ENCODE peak calls at places on chromosomes 5 and 9, in eight cellular contexts. A is OCI-LY7, U is coronary artery, N is bronchial epithelial cell, I is transverse colon, E is H1, M is GM10248, K is mucosa of descending colon. Z is an unnamed sample.
A peak's percentile ranks its signal among the peaks of the same experiment; 100 is the strongest.

GRCh38 chr5:89934069-89934468 is 475.5 kb downstream of the CETN3 start:
- DNase-seq in K (no peak), N (no peak), M (no peak), E (no peak), I (no peak), U (no peak), A (no peak), Z (no peak)

GRCh38 chr9:137064027-137064879 is 6.1 kb downstream of the SAPCD2 start:
- DNase-seq in K (peak; percentile 87), A (peak; percentile 52), N (no peak), U (no peak), M (peak; percentile 69), E (no peak), I (peak; percentile 75), Z (peak; percentile 81)

GRCh38 chr5:143985832-143986485 is 174.0 kb downstream of the HMHB1 start:
- DNase-seq in M (no peak), I (peak; percentile 16), U (no peak), N (peak; percentile 95), E (no peak), A (no peak), K (no peak), Z (no peak)

GRCh38 chr5:165188555-165189260 is 1683.3 kb downstream of the MAT2B start:
- DNase-seq in I (no peak), U (no peak), M (no peak), K (no peak), E (no peak), N (no peak), A (no peak), Z (no peak)

GRCh38 chr9:980621-981020 is 4.2 kb downstream of the DMRT3 start:
- DNase-seq in M (no peak), A (no peak), N (no peak), K (no peak), E (no peak), U (no peak), I (no peak), Z (no peak)

GRCh38 chr9:98743329-98743728 is 34.6 kb upstream of the GABBR2 start:
- DNase-seq in I (no peak), E (no peak), U (no peak), K (no peak), N (no peak), M (no peak), A (no peak), Z (no peak)

GRCh38 chr5:141040093-141040762 is 10.9 kb upstream of the PCDHB1 start:
- DNase-seq in N (peak; percentile 60), I (no peak), K (no peak), A (no peak), M (no peak), E (peak; percentile 63), U (no peak), Z (no peak)

GRCh38 chr9:78089111-78089510 is 57.5 kb upstream of the GNAQ start:
- DNase-seq in A (no peak), U (no peak), I (no peak), M (no peak), N (peak; percentile 90), K (no peak), E (no peak), Z (no peak)

GRCh38 chr5:35365756-35366155 is 135.5 kb upstream of the PRLR start:
- DNase-seq in K (no peak), U (no peak), I (no peak), N (no peak), M (no peak), E (no peak), A (no peak), Z (no peak)

GRCh38 chr5:144209421-144209820 is 38.7 kb downstream of the KCTD16 start:
- DNase-seq in N (no peak), E (no peak), A (no peak), U (no peak), M (no peak), K (no peak), I (no peak), Z (no peak)

GRCh38 chr5:14250094-14250777 is 107.1 kb downstream of the TRIO start:
- DNase-seq in A (no peak), N (peak; percentile 37), I (peak; percentile 52), U (no peak), M (no peak), E (no peak), K (peak; percentile 52), Z (no peak)

GRCh38 chr5:73322453-73323076 is 126.0 kb downstream of the FOXD1 start:
- DNase-seq in E (no peak), A (no peak), M (no peak), K (no peak), N (no peak), U (no peak), I (no peak), Z (no peak)

GRCh38 chr5:172939561-172939960 is 19.7 kb upstream of the RPL26L1 start:
- DNase-seq in N (no peak), K (peak; percentile 19), M (no peak), U (no peak), A (no peak), E (no peak), I (no peak), Z (no peak)

GRCh38 chr5:129112295-129112694 is 17.7 kb downstream of the ISOC1 start:
- DNase-seq in I (no peak), A (no peak), K (no peak), M (no peak), U (no peak), N (peak; percentile 43), E (no peak), Z (no peak)

GRCh38 chr5:78806544-78806943 is 158.0 kb upstream of the LHFPL2 start:
- DNase-seq in E (no peak), K (no peak), I (no peak), N (peak; percentile 38), A (no peak), M (no peak), U (no peak), Z (no peak)

GRCh38 chr5:50672663-50673062 is 6.2 kb downstream of the PARP8 start:
- DNase-seq in N (no peak), E (no peak), K (no peak), I (no peak), M (no peak), A (no peak), U (no peak), Z (no peak)
- TF ChIP-seq CTCF in N (no peak), E (no peak), K (no peak), I (no peak), M (no peak), A (no peak), U (no peak), Z (no peak)

GRCh38 chr9:124815601-124816000 is 37.7 kb upstream of the WDR38 start:
- DNase-seq in A (no peak), U (no peak), K (no peak), N (no peak), M (no peak), I (no peak), E (no peak), Z (no peak)

GRCh38 chr9:124814178-124814535 is 37.2 kb downstream of the OLFML2A start:
- DNase-seq in K (no peak), M (no peak), I (no peak), N (peak; percentile 69), E (no peak), A (no peak), U (no peak), Z (no peak)

GRCh38 chr9:124821247-124821623 is 32.0 kb upstream of the WDR38 start:
- DNase-seq in E (no peak), I (no peak), K (no peak), U (no peak), M (no peak), A (no peak), N (no peak), Z (no peak)

GRCh38 chr9:124820606-124821246 is 32.5 kb upstream of the WDR38 start:
- DNase-seq in I (no peak), K (no peak), A (no peak), U (no peak), E (no peak), N (no peak), M (no peak), Z (no peak)

DNA sequence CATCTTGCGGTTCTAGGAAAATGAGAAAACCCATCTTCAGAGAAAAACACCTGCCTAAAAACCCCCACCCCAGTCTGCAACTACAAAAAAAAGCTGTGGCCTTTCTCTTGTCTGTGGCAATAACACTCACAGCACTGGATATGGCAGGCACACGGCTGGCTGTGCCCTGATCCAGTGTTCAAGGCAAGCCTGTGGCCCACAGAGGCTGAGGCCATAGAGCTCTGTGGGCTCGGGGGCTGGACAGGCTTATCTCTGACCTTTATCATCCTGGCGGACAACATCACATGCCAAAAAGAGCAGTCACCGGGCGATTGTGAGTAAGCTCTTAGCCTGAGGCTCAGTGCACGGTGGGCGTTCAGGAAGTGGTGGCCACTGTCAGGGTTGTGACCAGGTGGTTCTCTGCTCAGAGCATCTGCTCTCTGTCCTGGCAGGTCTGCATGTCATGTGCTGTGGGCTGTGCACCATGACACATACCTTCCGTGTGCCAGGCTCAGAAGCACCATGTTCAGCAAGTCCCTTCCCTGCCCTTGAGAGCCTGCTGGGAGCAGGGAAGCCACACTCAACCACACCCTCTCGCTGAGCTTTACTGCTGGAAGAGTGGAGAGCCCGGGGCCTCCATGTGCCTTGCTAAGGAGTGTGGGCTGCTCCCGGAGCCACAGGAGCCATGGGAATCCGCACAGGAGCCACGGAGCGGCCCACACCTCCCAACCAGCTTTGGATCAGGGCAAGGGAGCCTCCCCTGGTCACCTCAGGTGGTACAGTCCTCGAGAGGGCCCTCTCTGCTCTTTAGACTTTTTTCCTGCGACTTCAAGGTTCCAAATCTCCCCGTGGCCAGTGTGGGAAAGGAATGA is 34.6 kb upstream of the WDR38 start:
- DNase-seq in U (no peak), K (no peak), M (no peak), E (no peak), N (peak; percentile 93), A (peak; percentile 62), I (no peak), Z (no peak)
- TF ChIP-seq CTCF in U (no peak), K (no peak), M (no peak), E (peak; percentile 29), N (peak; percentile 6), A (no peak), I (no peak), Z (no peak)

DNA sequence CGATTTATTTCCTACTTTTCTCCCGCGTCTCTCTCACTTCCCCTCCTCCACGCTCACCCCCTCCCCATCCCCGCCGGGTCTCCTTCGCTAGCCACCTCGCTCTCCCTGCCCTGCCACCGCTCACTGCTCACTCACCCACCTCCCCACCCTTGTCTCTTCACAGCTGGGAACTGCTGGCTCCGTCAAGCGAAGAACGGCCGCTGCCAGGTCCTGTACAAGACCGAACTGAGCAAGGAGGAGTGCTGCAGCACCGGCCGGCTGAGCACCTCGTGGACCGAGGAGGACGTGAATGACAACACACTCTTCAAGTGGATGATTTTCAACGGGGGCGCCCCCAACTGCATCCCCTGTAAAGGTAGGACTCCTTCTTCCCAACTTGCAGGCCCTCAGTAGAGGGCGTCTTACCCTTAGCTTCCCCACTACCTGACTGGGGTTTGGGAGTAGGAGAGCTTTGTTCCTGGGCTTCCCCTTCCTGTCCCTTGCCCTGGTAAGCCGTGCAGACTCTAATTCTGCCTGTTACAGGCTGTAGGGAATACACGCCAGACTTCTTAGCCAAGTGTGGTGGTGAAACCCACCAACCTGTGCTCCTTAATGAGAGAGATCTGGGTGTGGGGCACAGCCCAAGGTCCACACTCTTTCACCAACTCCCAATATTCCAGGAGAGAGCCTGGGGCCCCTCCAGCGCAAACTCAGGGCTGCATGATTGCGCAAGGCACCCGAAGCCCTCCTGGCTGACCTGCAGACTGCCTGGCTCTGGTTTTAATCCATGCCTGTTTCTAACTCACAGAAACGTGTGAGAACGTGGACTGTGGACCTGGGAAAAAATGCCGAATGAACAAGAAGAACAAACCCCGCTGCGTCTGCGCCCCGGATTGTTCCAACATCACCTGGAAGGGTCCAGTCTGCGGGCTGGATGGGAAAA is 2.5 kb downstream of the FST start:
- DNase-seq in U (peak; percentile 74), I (peak; percentile 24), E (no peak), K (peak; percentile 35), M (peak; percentile 41), N (no peak), A (peak; percentile 17), Z (peak; percentile 52)
- TF ChIP-seq CTCF in U (no peak), I (no peak), E (peak; percentile 67), K (no peak), M (peak; percentile 26), N (peak; percentile 65), A (peak; percentile 59), Z (no peak)

GRCh38 chr9:91730806-91731205 is 219.2 kb downstream of the ROR2 start:
- DNase-seq in M (no peak), E (no peak), N (no peak), K (no peak), I (no peak), A (no peak), U (no peak), Z (no peak)
- TF ChIP-seq CTCF in M (no peak), E (no peak), N (no peak), K (no peak), I (no peak), A (no peak), U (no peak), Z (no peak)